ENCODE peak calls at places on chromosomes 16 and 17, in five cellular contexts. E is left ventricle myocardium superior; B is NCI-H1048; H is stimulated activated CD8-positive, alpha-beta memory T cell treated with anti-CD3 and anti-CD28 coated beads, Interleukin-15, amount 100 ng/mL, for 24 hours; K is glutamatergic neuron. V is an unnamed sample.

GRCh38 chr17:47119746-47120520 is 69.2 kb downstream of the CDC27 start:
- DNase-seq in E (no peak), B (no peak), H (no peak), K (no peak), V (no peak)

GRCh38 chr17:77503293-77503655 is 362.5 kb downstream of the SEC14L1 start:
- DNase-seq in E (no peak), B (no peak), H (no peak), K (no peak), V (no peak)

GRCh38 chr16:57764341-57765159 is 29.0 kb downstream of the KATNB1 start:
- DNase-seq in E (no peak), B (no peak), H (no peak), K (no peak), V (no peak)

GRCh38 chr17:39738568-39738901 is 797 bp downstream of the GRB7 start:
- DNase-seq in E (peak; percentile 24), B (no peak), H (no peak), K (no peak), V (peak; percentile 48)

GRCh38 chr17:27384261-27384701 is 72.0 kb upstream of the KSR1 start:
- DNase-seq in E (peak; percentile 86), B (no peak), H (no peak), K (no peak), V (no peak)

GRCh38 chr16:50229149-50229726 is 37.1 kb upstream of the ADCY7 start:
- DNase-seq in E (no peak), B (no peak), H (no peak), K (no peak), V (no peak)

GRCh38 chr17:10072086-10072485 is 126.3 kb downstream of the GAS7 start:
- DNase-seq in E (no peak), B (no peak), H (no peak), K (no peak), V (no peak)

GRCh38 chr17:79631640-79632431 is 21.0 kb upstream of the RBFOX3 start:
- DNase-seq in E (no peak), B (no peak), H (no peak), K (no peak), V (no peak)

GRCh38 chr16:71440669-71441347 is 1.0 kb downstream of the TLE7 start:
- DNase-seq in E (no peak), B (no peak), H (no peak), K (no peak), V (no peak)

GRCh38 chr16:81632392-81633146 is 146.5 kb upstream of the PLCG2 start:
- DNase-seq in E (no peak), B (no peak), H (peak; percentile 21), K (no peak), V (no peak)

GRCh38 chr17:38939987-38940386 is 14.6 kb downstream of the LASP1NB start:
- DNase-seq in E (no peak), B (no peak), H (no peak), K (no peak), V (no peak)

GRCh38 chr17:19867654-19868395 is at the start of gene ULK2:
- DNase-seq in E (peak; percentile 82), B (peak; percentile 43), H (peak; percentile 17), K (peak; percentile 82), V (peak; percentile 92)

GRCh38 chr17:70644093-70644492 is 474.8 kb downstream of the KCNJ2 start:
- DNase-seq in E (no peak), B (no peak), H (no peak), K (no peak), V (no peak)

GRCh38 chr16:31333686-31334649 is 21.0 kb upstream of the ITGAX start:
- DNase-seq in E (no peak), B (no peak), H (no peak), K (no peak), V (no peak)

GRCh38 chr17:60971515-60972369 is 294.1 kb downstream of the BCAS3 start:
- DNase-seq in E (no peak), B (no peak), H (no peak), K (peak; percentile 56), V (peak; percentile 46)

GRCh38 chr17:63830904-63831491 is 3.5 kb upstream of the FTSJ3 start:
- DNase-seq in E (no peak), B (no peak), H (no peak), K (no peak), V (no peak)

GRCh38 chr16:14364386-14365199 is 265.5 kb downstream of the PARN start:
- DNase-seq in E (no peak), B (no peak), H (no peak), K (no peak), V (peak; percentile 59)

GRCh38 chr16:59047114-59047513 is 313.0 kb upstream of the GOT2 start:
- DNase-seq in E (no peak), B (no peak), H (no peak), K (no peak), V (no peak)

GRCh38 chr17:44540246-44541084 is 16.8 kb upstream of the FZD2 start:
- DNase-seq in E (no peak), B (no peak), H (no peak), K (no peak), V (no peak)

GRCh38 chr17:1390422-1391367 is 9.3 kb downstream of the YWHAE start:
- DNase-seq in E (no peak), B (no peak), H (no peak), K (no peak), V (no peak)

GRCh38 chr17:33240397-33240796 is 52.7 kb downstream of the ASIC2 start:
- DNase-seq in E (no peak), B (no peak), H (no peak), K (peak; percentile 39), V (peak; percentile 57)

GRCh38 chr16:58339452-58339938 is 44.7 kb upstream of the PRSS54 start:
- DNase-seq in E (no peak), B (no peak), H (no peak), K (no peak), V (peak; percentile 23)

GRCh38 chr16:57635266-57636097 is 7.1 kb downstream of the ADGRG1 start:
- DNase-seq in E (no peak), B (no peak), H (no peak), K (no peak), V (no peak)

GRCh38 chr16:20102521-20102920 is 28.8 kb upstream of the GPR139 start:
- DNase-seq in E (no peak), B (no peak), H (no peak), K (no peak), V (no peak)

GRCh38 chr17:45114117-45114932 is 18.0 kb downstream of the PLCD3 start:
- DNase-seq in E (no peak), B (no peak), H (no peak), K (no peak), V (no peak)

GRCh38 chr16:23895052-23895451 is 59.3 kb downstream of the PRKCB start:
- DNase-seq in E (no peak), B (no peak), H (no peak), K (no peak), V (no peak)

GRCh38 chr16:87602821-87603683 is 744 bp downstream of the JPH3 start:
- DNase-seq in E (no peak), B (no peak), H (no peak), K (peak; percentile 60), V (peak; percentile 79)

GRCh38 chr16:30184430-30185140 is 1.2 kb downstream of the CORO1A start:
- DNase-seq in E (peak; percentile 53), B (no peak), H (peak; percentile 13), K (peak; percentile 19), V (no peak)

GRCh38 chr16:85471469-85472431 is 141.4 kb upstream of the GSE1 start:
- DNase-seq in E (no peak), B (no peak), H (no peak), K (no peak), V (no peak)

GRCh38 chr16:66365588-66365987 is 903 bp upstream of the CDH5 start:
- DNase-seq in E (peak; percentile 70), B (no peak), H (no peak), K (no peak), V (no peak)